ENCODE peak calls at places on chromosome 7, in eight cellular contexts. A is neuronal stem cell; H is effector memory CD8-positive, alpha-beta T cell; F is germinal center; E is HEK293T; W is fibroblast of lung; K is H4; O is T1000. Z is an unnamed sample.
A peak's percentile ranks its signal among the peaks of the same experiment; 100 is the strongest.

GRCh38 chr7:5666361-5666760 is 115.1 kb downstream of the RNF216 start:
- DNase-seq in A (no peak), H (no peak), F (no peak), E (no peak), W (no peak), K (no peak), O (no peak), Z (no peak)

GRCh38 chr7:81715984-81716588 is 53.8 kb downstream of the HGF start:
- DNase-seq in A (peak; percentile 11), H (no peak), F (no peak), E (no peak), W (peak; percentile 53), K (peak; percentile 70), O (peak; percentile 4), Z (peak; percentile 77)

GRCh38 chr7:90645784-90646183 is 49.7 kb downstream of the CDK14 start:
- DNase-seq in A (no peak), H (no peak), F (no peak), E (no peak), W (peak; percentile 40), K (no peak), O (no peak), Z (peak; percentile 50)

GRCh38 chr7:80614911-80615310 is 23.5 kb upstream of the CD36 start:
- DNase-seq in A (no peak), H (no peak), F (no peak), E (no peak), W (peak; percentile 56), K (peak; percentile 55), O (peak; percentile 35), Z (peak; percentile 67)

GRCh38 chr7:158490171-158490782 is 97.3 kb downstream of the PTPRN2 start:
- DNase-seq in A (no peak), H (no peak), F (no peak), E (no peak), W (no peak), K (no peak), O (no peak), Z (no peak)

GRCh38 chr7:55019329-55019690 is 493 bp downstream of the EGFR start:
- DNase-seq in A (peak; percentile 31), H (no peak), F (no peak), E (peak; percentile 39), W (peak; percentile 36), K (no peak), O (no peak), Z (peak; percentile 63)

GRCh38 chr7:1255083-1255816 is 22.6 kb downstream of the UNCX start:
- DNase-seq in A (no peak), H (no peak), F (no peak), E (no peak), W (no peak), K (no peak), O (no peak), Z (no peak)

GRCh38 chr7:26398436-26399308 is 107.0 kb downstream of the SNX10 start:
- DNase-seq in A (peak; percentile 76), H (no peak), F (peak; percentile 85), E (peak; percentile 79), W (peak; percentile 61), K (peak; percentile 84), O (no peak), Z (peak; percentile 47)

GRCh38 chr7:107007892-107008287 is 36.6 kb upstream of the PRKAR2B start:
- DNase-seq in A (no peak), H (no peak), F (no peak), E (no peak), W (no peak), K (no peak), O (no peak), Z (no peak)

GRCh38 chr7:30173058-30173897 is 38.5 kb downstream of the MTURN start:
- DNase-seq in A (no peak), H (no peak), F (no peak), E (peak; percentile 42), W (peak; percentile 86), K (peak; percentile 100), O (peak; percentile 92), Z (peak; percentile 100)

GRCh38 chr7:39614299-39614698 is 9.1 kb upstream of the RALA start:
- DNase-seq in A (no peak), H (no peak), F (no peak), E (no peak), W (no peak), K (no peak), O (no peak), Z (no peak)

GRCh38 chr7:636396-636795 is 90.1 kb upstream of the DNAAF5 start:
- DNase-seq in A (no peak), H (peak; percentile 50), F (no peak), E (no peak), W (peak; percentile 23), K (no peak), O (no peak), Z (peak; percentile 59)

GRCh38 chr7:138460176-138460648 is at the start of gene TRIM24:
- DNase-seq in A (no peak), H (peak; percentile 91), F (no peak), E (no peak), W (peak; percentile 96), K (peak; percentile 95), O (no peak), Z (peak; percentile 99)

GRCh38 chr7:120460928-120461327 is 188.0 kb downstream of the KCND2 start:
- DNase-seq in A (peak; percentile 5), H (no peak), F (no peak), E (no peak), W (no peak), K (no peak), O (no peak), Z (no peak)

GRCh38 chr7:130845581-130846085 is 111.6 kb upstream of the KLF14 start:
- DNase-seq in A (no peak), H (no peak), F (no peak), E (no peak), W (peak; percentile 89), K (peak; percentile 27), O (peak; percentile 38), Z (peak; percentile 79)